ENCODE peak calls at places on chromosomes 16 and 17, in four cellular contexts. W, T, F and J are unnamed samples.

GRCh38 chr17:43801844-43802243 is 21.6 kb downstream of the CFAP97D1 start:
- DNase-seq in W (no peak), T (peak), F (no peak), J (no peak)

GRCh38 chr17:6070895-6071511 is 824 bp downstream of the WSCD1 start:
- DNase-seq in W (no peak), T (no peak), F (no peak), J (no peak)

GRCh38 chr17:81064746-81065475 is 30.0 kb downstream of the BAIAP2 start:
- DNase-seq in W (no peak), T (no peak), F (no peak), J (no peak)

GRCh38 chr16:15518412-15519351 is 84.3 kb downstream of the BMERB1 start:
- DNase-seq in W (no peak), T (no peak), F (no peak), J (no peak)

GRCh38 chr17:76241776-76242175 is 1.5 kb upstream of the RNF157 start:
- DNase-seq in W (no peak), T (no peak), F (no peak), J (no peak)

GRCh38 chr17:45316271-45317112 is at the start of gene MAP3K14:
- DNase-seq in W (peak), T (peak), F (no peak), J (no peak)

GRCh38 chr16:77359065-77359502 is 75.8 kb downstream of the ADAMTS18 start:
- DNase-seq in W (no peak), T (peak), F (no peak), J (no peak)

GRCh38 chr16:51562896-51563295 is 411.8 kb upstream of the SALL1 start:
- DNase-seq in W (no peak), T (no peak), F (no peak), J (no peak)

GRCh38 chr17:77101521-77102410 is 39.0 kb upstream of the SEC14L1 start:
- DNase-seq in W (no peak), T (peak), F (no peak), J (no peak)

GRCh38 chr17:13909901-13910519 is 159.3 kb upstream of the COX10 start:
- DNase-seq in W (no peak), T (no peak), F (no peak), J (no peak)

GRCh38 chr17:40560592-40561293 is 4.5 kb downstream of the CCR7 start:
- DNase-seq in W (peak), T (no peak), F (peak), J (peak)

GRCh38 chr17:80816241-80817103 is 175.2 kb upstream of the CHMP6 start:
- DNase-seq in W (no peak), T (no peak), F (no peak), J (no peak)

GRCh38 chr16:16857603-16858283 is 478.8 kb downstream of the NPIPA7 start:
- DNase-seq in W (no peak), T (peak), F (no peak), J (no peak)

GRCh38 chr17:77604301-77605031 is 354.0 kb upstream of the TNRC6C start:
- DNase-seq in W (no peak), T (no peak), F (no peak), J (no peak)

GRCh38 chr17:35757243-35757642 is 3.4 kb upstream of the C17orf50 start:
- DNase-seq in W (no peak), T (no peak), F (no peak), J (no peak)

GRCh38 chr17:66647391-66647983 is 187.4 kb upstream of the CACNG5 start:
- DNase-seq in W (no peak), T (no peak), F (no peak), J (no peak)

GRCh38 chr17:66654341-66654740 is 180.6 kb upstream of the CACNG5 start:
- DNase-seq in W (no peak), T (no peak), F (no peak), J (no peak)

GRCh38 chr17:66652840-66653507 is 181.9 kb upstream of the CACNG5 start:
- DNase-seq in W (no peak), T (no peak), F (no peak), J (no peak)

GRCh38 chr17:66650490-66650877 is 184.4 kb upstream of the CACNG5 start:
- DNase-seq in W (no peak), T (no peak), F (no peak), J (no peak)

GRCh38 chr17:66649818-66650489 is 185.0 kb upstream of the CACNG5 start:
- DNase-seq in W (no peak), T (no peak), F (no peak), J (no peak)
- TF ChIP-seq NR2C2 in W (no peak), T (no peak), F (no peak), J (no peak)

GRCh38 chr17:74758846-74759163 is 10.4 kb downstream of the NHERF1 start:
- DNase-seq in W (no peak), T (no peak), F (no peak), J (no peak)

GRCh38 chr17:74760404-74761105 is 12.1 kb downstream of the NHERF1 start:
- DNase-seq in W (no peak), T (no peak), F (peak), J (no peak)

GRCh38 chr17:74757931-74758845 is 9.8 kb downstream of the NHERF1 start:
- DNase-seq in W (no peak), T (no peak), F (no peak), J (no peak)

GRCh38 chr17:74759941-74760340 is 11.5 kb downstream of the NHERF1 start:
- DNase-seq in W (peak), T (no peak), F (peak), J (no peak)

DNA sequence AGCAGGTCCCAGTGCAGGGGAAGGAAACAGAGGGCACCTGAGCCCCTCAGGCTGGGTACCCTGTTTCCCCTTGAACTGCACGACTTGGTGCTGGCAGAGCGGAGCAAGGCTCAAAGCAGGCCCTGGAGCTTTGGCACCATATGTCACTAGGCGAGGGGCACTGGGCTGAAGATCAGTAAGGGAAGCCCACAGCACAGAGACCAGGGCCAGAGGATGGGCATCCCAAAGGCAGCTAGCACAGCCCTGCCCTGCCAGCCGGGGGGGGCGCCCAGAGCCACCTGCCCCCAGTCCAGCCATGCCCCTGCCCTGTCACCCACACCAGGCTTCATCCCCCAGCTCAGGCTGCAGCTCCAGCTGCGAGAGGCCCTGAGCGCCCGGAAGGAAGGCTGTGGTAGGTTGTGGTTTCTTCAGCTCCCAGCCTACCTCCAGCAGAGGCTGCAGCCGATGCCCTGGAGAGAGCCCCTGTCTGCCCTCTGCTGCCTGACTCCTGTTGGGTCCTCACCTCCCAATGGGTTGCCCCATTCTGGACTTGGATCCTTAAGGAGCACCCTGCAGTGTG is 10.9 kb downstream of the NHERF1 start:
- DNase-seq in W (no peak), T (no peak), F (no peak), J (no peak)
- TF ChIP-seq NR2C2 in W (no peak), T (no peak), F (no peak), J (no peak)

DNA sequence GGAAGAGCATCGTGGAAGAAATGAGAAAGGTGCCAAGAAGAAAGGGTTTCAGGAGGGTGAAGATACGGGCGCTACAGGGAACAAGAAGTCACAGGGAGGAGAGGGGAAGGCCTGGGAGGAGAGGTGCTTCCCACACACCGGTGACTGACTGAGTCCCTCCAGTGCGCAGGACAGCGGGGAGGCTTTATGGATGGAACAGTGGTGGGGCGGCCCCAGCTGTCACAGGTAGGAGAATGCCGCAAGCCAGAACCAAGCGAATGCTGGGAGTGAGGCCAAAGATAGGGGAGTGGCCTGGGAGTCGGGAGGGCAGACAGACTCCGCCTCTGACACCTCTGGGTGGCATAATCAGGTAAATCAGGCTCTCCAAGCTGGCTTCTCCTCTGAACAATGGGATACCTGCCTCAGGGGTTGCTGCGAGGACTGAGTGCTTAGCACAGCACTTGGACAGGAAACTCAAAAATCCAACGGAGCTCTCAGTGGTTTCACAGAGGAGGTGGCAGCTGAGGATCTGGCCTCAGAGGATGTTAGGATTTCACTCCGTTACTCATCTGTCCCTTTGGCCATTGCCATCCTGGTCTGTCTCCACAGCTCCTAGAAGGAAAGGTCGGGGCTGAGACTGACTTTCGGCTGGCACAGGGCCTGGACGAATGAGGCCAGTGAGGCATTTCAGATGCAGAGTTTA is 760 bp upstream of the CNP start:
- DNase-seq in W (peak), T (peak), F (peak), J (no peak)
- TF ChIP-seq NR2C2 in W (no peak), T (no peak), F (no peak), J (no peak)

GRCh38 chr17:61058066-61058465 is 341.6 kb upstream of the TBX2 start:
- DNase-seq in W (no peak), T (no peak), F (no peak), J (no peak)
- TF ChIP-seq NR2C2 in W (no peak), T (no peak), F (no peak), J (no peak)

GRCh38 chr17:1067282-1067956 is 70.5 kb downstream of the TIMM22 start:
- DNase-seq in W (no peak), T (peak), F (no peak), J (no peak)
- TF ChIP-seq NR2C2 in W (no peak), T (no peak), F (no peak), J (no peak)